ENCODE peak calls at places on chromosomes 11 and 22, in ten cellular contexts. J is nephron progenitor cell; C is colonic mucosa; K is naive thymus-derived CD8-positive, alpha-beta T cell; P is cerebellum; R is M059J; U is AG09319; Z is RWPE1; L is frontal cortex; D is GDM1. B is an unnamed sample.

GRCh38 chr11:124109377-124109776 is 5.9 kb upstream of the VWA5A start:
- DNase-seq in Z (no peak), P (no peak), R (no peak), U (no peak), C (no peak), L (no peak), J (no peak), D (no peak), K (no peak), B (no peak)

GRCh38 chr11:35418282-35418846 is 994 bp downstream of the SLC1A2 start:
- DNase-seq in L (no peak), K (no peak), C (no peak), J (peak), D (no peak), R (no peak), U (no peak), P (peak), Z (no peak), B (peak)

GRCh38 chr11:8318536-8318935 is 54.9 kb upstream of the LMO1 start:
- DNase-seq in P (no peak), L (no peak), Z (no peak), C (no peak), R (no peak), J (peak), K (no peak), D (no peak), U (no peak), B (no peak)

GRCh38 chr11:68904458-68904847 is 762 bp downstream of the IGHMBP2 start:
- DNase-seq in J (no peak), P (peak), K (peak), R (peak), Z (peak), L (no peak), C (peak), U (no peak), D (no peak), B (no peak)

GRCh38 chr11:117888140-117888561 is 11.7 kb upstream of the FXYD6 start:
- DNase-seq in U (no peak), P (no peak), R (no peak), Z (no peak), D (no peak), J (no peak), L (no peak), C (no peak), K (no peak), B (no peak)

GRCh38 chr11:10862446-10862845 is 4.6 kb upstream of the ZBED5 start:
- DNase-seq in U (no peak), C (no peak), L (no peak), K (no peak), R (no peak), D (no peak), Z (no peak), P (no peak), J (no peak), B (no peak)

GRCh38 chr11:60860943-60861342 is 5.2 kb upstream of the PTGDR2 start:
- DNase-seq in P (no peak), D (no peak), J (no peak), Z (no peak), C (no peak), U (no peak), R (no peak), L (no peak), K (no peak), B (no peak)

GRCh38 chr22:50522208-50522805 is 3.1 kb downstream of the SCO2 start:
- DNase-seq in K (no peak), J (no peak), D (no peak), Z (no peak), U (no peak), C (no peak), P (no peak), R (no peak), L (no peak), B (no peak)

GRCh38 chr22:44726439-44726838 is 24.4 kb downstream of the PRR5 start:
- DNase-seq in L (no peak), C (no peak), P (no peak), R (no peak), J (no peak), U (no peak), K (no peak), D (no peak), Z (no peak), B (no peak)

GRCh38 chr11:116177521-116178220 is 595.1 kb downstream of the BUD13 start:
- DNase-seq in J (no peak), K (no peak), U (no peak), P (no peak), R (peak), Z (no peak), D (no peak), C (no peak), L (no peak), B (no peak)

GRCh38 chr11:116515666-116516184 is 257.1 kb downstream of the BUD13 start:
- DNase-seq in D (no peak), U (no peak), R (no peak), L (no peak), K (no peak), J (peak), C (peak), P (no peak), Z (no peak), B (no peak)

GRCh38 chr22:47196493-47196849 is 434.0 kb downstream of the TBC1D22A start:
- DNase-seq in K (no peak), Z (no peak), L (no peak), R (no peak), J (no peak), D (no peak), C (no peak), P (no peak), U (no peak), B (no peak)

GRCh38 chr22:36781656-36782627 is 6.0 kb upstream of the IFT27 start:
- DNase-seq in L (peak), K (peak), Z (peak), C (peak), D (peak), R (peak), P (peak), J (peak), U (peak), B (peak)

GRCh38 chr11:60348116-60348515 is 21.1 kb downstream of the MS4A6E start:
- DNase-seq in L (no peak), P (peak), U (no peak), Z (no peak), J (no peak), K (no peak), D (no peak), C (no peak), R (no peak), B (no peak)

GRCh38 chr11:134862168-134862567 is 450.1 kb upstream of the B3GAT1 start:
- DNase-seq in U (no peak), D (no peak), P (no peak), L (no peak), Z (no peak), J (no peak), C (no peak), K (no peak), R (peak), B (no peak)

GRCh38 chr11:116035972-116036371 is 531.8 kb upstream of the CADM1 start:
- DNase-seq in L (no peak), U (no peak), J (peak), R (no peak), D (no peak), C (no peak), Z (no peak), K (no peak), P (no peak), B (no peak)

GRCh38 chr22:40709752-40710413 is 30.6 kb downstream of the MCHR1 start:
- DNase-seq in J (no peak), R (no peak), P (no peak), L (no peak), D (peak), K (no peak), C (no peak), U (peak), Z (no peak), B (no peak)

GRCh38 chr11:76240666-76241065 is 34.4 kb upstream of the WNT11 start:
- DNase-seq in Z (no peak), L (no peak), D (no peak), R (no peak), K (no peak), U (no peak), J (no peak), P (no peak), C (no peak), B (no peak)

GRCh38 chr11:124812876-124813275 is 12.7 kb upstream of the MSANTD2 start:
- DNase-seq in Z (no peak), R (peak), C (no peak), L (no peak), P (no peak), D (no peak), K (no peak), U (no peak), J (no peak), B (peak)

GRCh38 chr22:20154602-20155183 is 3.8 kb upstream of the CCDC188 start:
- DNase-seq in K (no peak), P (no peak), D (no peak), Z (no peak), J (no peak), U (no peak), L (no peak), C (no peak), R (no peak), B (peak)

GRCh38 chr11:22634897-22635629 is 9.4 kb upstream of the FANCF start:
- DNase-seq in J (no peak), P (no peak), C (no peak), Z (no peak), U (no peak), R (peak), L (no peak), K (no peak), D (no peak), B (no peak)

GRCh38 chr22:23598805-23599518 is 18.9 kb upstream of the IGLL1 start:
- DNase-seq in J (no peak), D (no peak), C (no peak), Z (no peak), L (no peak), R (no peak), K (no peak), P (no peak), U (no peak), B (no peak)

GRCh38 chr22:33726294-33726711 is 194.0 kb downstream of the LARGE1 start:
- DNase-seq in Z (no peak), K (no peak), P (peak), C (no peak), U (peak), R (peak), D (no peak), L (no peak), J (no peak), B (no peak)

GRCh38 chr11:7927635-7928034 is 3.4 kb downstream of the OR10A6 start:
- DNase-seq in D (no peak), K (no peak), U (no peak), Z (no peak), C (no peak), L (no peak), J (no peak), R (peak), P (no peak), B (peak)

GRCh38 chr11:62810748-62811147 is 5.5 kb upstream of the NXF1 start:
- DNase-seq in D (no peak), R (no peak), L (no peak), Z (no peak), K (no peak), C (no peak), J (no peak), P (no peak), U (no peak), B (no peak)

GRCh38 chr11:125569913-125570621 is 790 bp downstream of the EI24 start:
- DNase-seq in Z (peak), R (peak), P (no peak), C (no peak), K (no peak), U (no peak), D (no peak), L (no peak), J (no peak), B (peak)

GRCh38 chr11:61555051-61555969 is 25.6 kb downstream of the SYT7 start:
- DNase-seq in Z (no peak), D (no peak), R (no peak), K (no peak), P (peak), C (no peak), J (peak), L (no peak), U (no peak), B (no peak)

GRCh38 chr22:32204856-32205722 is at the start of gene RFPL2:
- DNase-seq in D (no peak), L (no peak), J (peak), C (no peak), Z (peak), K (peak), P (peak), U (no peak), R (no peak), B (peak)

GRCh38 chr11:123253223-123253622 is 58.2 kb upstream of the CLMP start:
- DNase-seq in R (no peak), K (no peak), Z (no peak), J (no peak), D (no peak), U (no peak), L (no peak), P (no peak), C (no peak), B (no peak)

GRCh38 chr11:48129697-48130395 is 86.8 kb upstream of the OR4B1 start:
- DNase-seq in L (no peak), R (no peak), K (no peak), C (no peak), P (no peak), U (no peak), Z (no peak), J (no peak), D (no peak), B (no peak)

GRCh38 chr11:83464181-83464580 is 178.0 kb upstream of the CCDC90B start:
- DNase-seq in J (no peak), R (no peak), D (no peak), C (no peak), K (no peak), P (no peak), U (no peak), Z (no peak), L (no peak), B (no peak)

GRCh38 chr11:118609380-118610219 is 2.2 kb downstream of the PHLDB1 start:
- DNase-seq in J (peak), R (no peak), P (no peak), D (no peak), Z (no peak), C (no peak), U (no peak), K (peak), L (no peak), B (peak)

GRCh38 chr11:82792822-82793569 is 59.3 kb upstream of the FAM181B start:
- DNase-seq in C (no peak), D (no peak), U (no peak), L (no peak), P (no peak), Z (no peak), R (no peak), J (no peak), K (no peak), B (no peak)

GRCh38 chr22:36613958-36614357 is 85.0 kb upstream of the EIF3D start:
- DNase-seq in Z (no peak), J (peak), C (no peak), P (no peak), L (no peak), R (peak), U (no peak), D (no peak), K (no peak), B (no peak)

GRCh38 chr11:72615329-72615728 is 58.9 kb downstream of the PDE2A start:
- DNase-seq in U (no peak), D (no peak), C (no peak), L (no peak), R (no peak), K (no peak), J (no peak), Z (no peak), P (no peak), B (no peak)

GRCh38 chr22:18998998-18999397 is 62.9 kb upstream of the PRODH start:
- DNase-seq in Z (no peak), J (peak), U (no peak), K (no peak), P (no peak), L (no peak), C (no peak), R (no peak), D (no peak), B (peak)

GRCh38 chr11:48006301-48006992 is 26.1 kb downstream of the PTPRJ start:
- DNase-seq in C (no peak), D (no peak), J (no peak), L (no peak), K (no peak), Z (peak), P (no peak), U (no peak), R (peak), B (peak)